ENCODE peak calls at places on chromosomes 11 and 22, in seven cellular contexts. X, C, L, J, G, Z and H are unnamed samples.

GRCh38 chr22:49551897-49552659 is 275.6 kb downstream of the BRD1 start:
- DNase-seq in Z (no peak), G (peak; percentile 14), J (no peak), C (no peak), L (no peak), X (no peak), H (no peak)

GRCh38 chr22:46936378-46936916 is 174.0 kb downstream of the TBC1D22A start:
- DNase-seq in Z (peak; percentile 48), X (no peak), L (no peak), C (no peak), J (no peak), G (no peak), H (no peak)

GRCh38 chr11:65884716-65885092 is 3.6 kb downstream of the FIBP start:
- DNase-seq in C (peak; percentile 78), J (peak; percentile 88), X (peak; percentile 62), Z (peak; percentile 61), L (no peak), G (peak; percentile 77), H (no peak)

GRCh38 chr11:94193288-94193687 is 64.6 kb downstream of the PANX1 start:
- DNase-seq in G (no peak), C (peak; percentile 67), X (peak; percentile 85), J (no peak), L (no peak), Z (peak; percentile 92), H (peak; percentile 45)

GRCh38 chr11:84890706-84891105 is 736.4 kb downstream of the DLG2 start:
- DNase-seq in G (no peak), C (peak; percentile 27), Z (peak; percentile 57), X (no peak), L (no peak), J (no peak), H (peak; percentile 37)

GRCh38 chr11:130160460-130161090 is 993 bp downstream of the ST14 start:
- DNase-seq in J (no peak), X (no peak), G (no peak), L (no peak), C (no peak), Z (no peak), H (no peak)

GRCh38 chr22:21043856-21044535 is 1.8 kb upstream of the LRRC74B start:
- DNase-seq in L (no peak), J (peak; percentile 15), Z (no peak), G (no peak), C (no peak), X (no peak), H (no peak)

GRCh38 chr11:115286614-115287013 is 217.6 kb downstream of the CADM1 start:
- DNase-seq in L (no peak), Z (no peak), X (no peak), G (no peak), C (no peak), J (no peak), H (no peak)

GRCh38 chr11:116990061-116990473 is 108.2 kb downstream of the SIK3 start:
- DNase-seq in L (no peak), G (peak; percentile 52), C (peak; percentile 87), J (no peak), Z (peak; percentile 97), X (peak; percentile 74), H (peak; percentile 79)

GRCh38 chr22:28985581-28986290 is 75.9 kb downstream of the C22orf31 start:
- DNase-seq in X (no peak), L (no peak), G (no peak), Z (peak; percentile 42), J (no peak), C (no peak), H (no peak)

GRCh38 chr22:30027169-30027568 is 53.1 kb upstream of the HORMAD2 start:
- DNase-seq in G (no peak), L (peak; percentile 13), X (no peak), C (no peak), J (no peak), Z (no peak), H (no peak)

GRCh38 chr11:67389477-67389876 is 2.3 kb upstream of the RAD9A start:
- DNase-seq in Z (no peak), J (peak; percentile 72), X (no peak), C (no peak), G (peak; percentile 83), L (no peak), H (no peak)

GRCh38 chr22:47213571-47214230 is 451.3 kb downstream of the TBC1D22A start:
- DNase-seq in G (peak; percentile 32), Z (no peak), L (peak; percentile 12), X (peak; percentile 3), C (no peak), J (peak; percentile 77), H (no peak)

GRCh38 chr22:42933783-42934144 is 76.7 kb upstream of the ARFGAP3 start:
- DNase-seq in J (no peak), X (peak; percentile 72), Z (peak; percentile 97), C (peak; percentile 96), L (no peak), G (no peak), H (peak; percentile 93)

GRCh38 chr11:115264278-115264677 is 239.9 kb downstream of the CADM1 start:
- DNase-seq in G (no peak), L (no peak), C (no peak), J (no peak), Z (no peak), X (no peak), H (no peak)

GRCh38 chr22:46797355-46797754 is 34.9 kb downstream of the TBC1D22A start:
- DNase-seq in Z (peak; percentile 29), J (no peak), C (peak; percentile 46), L (no peak), G (peak; percentile 49), X (peak; percentile 24), H (peak; percentile 39)

GRCh38 chr11:75760710-75761493 is 7.7 kb upstream of the DGAT2 start:
- DNase-seq in X (peak; percentile 50), L (no peak), J (no peak), C (peak; percentile 84), G (no peak), Z (peak; percentile 59), H (peak; percentile 53)

GRCh38 chr11:48148749-48149148 is 67.9 kb upstream of the OR4B1 start:
- DNase-seq in X (no peak), G (no peak), J (no peak), Z (peak; percentile 66), L (no peak), C (peak; percentile 39), H (no peak)

GRCh38 chr11:119480375-119481020 is 57.5 kb upstream of the THY1 start:
- DNase-seq in L (no peak), Z (no peak), G (peak; percentile 29), J (no peak), X (no peak), C (no peak), H (no peak)

GRCh38 chr22:46054091-46054877 is 77.3 kb upstream of the WNT7B start:
- DNase-seq in G (peak; percentile 21), J (peak; percentile 62), L (no peak), Z (peak; percentile 87), C (peak; percentile 78), X (peak; percentile 76), H (no peak)

GRCh38 chr11:36306888-36307287 is 10.8 kb downstream of the PRR5L start:
- DNase-seq in X (no peak), Z (peak; percentile 53), G (no peak), C (peak; percentile 78), J (peak; percentile 16), L (peak; percentile 27), H (no peak)

DNA sequence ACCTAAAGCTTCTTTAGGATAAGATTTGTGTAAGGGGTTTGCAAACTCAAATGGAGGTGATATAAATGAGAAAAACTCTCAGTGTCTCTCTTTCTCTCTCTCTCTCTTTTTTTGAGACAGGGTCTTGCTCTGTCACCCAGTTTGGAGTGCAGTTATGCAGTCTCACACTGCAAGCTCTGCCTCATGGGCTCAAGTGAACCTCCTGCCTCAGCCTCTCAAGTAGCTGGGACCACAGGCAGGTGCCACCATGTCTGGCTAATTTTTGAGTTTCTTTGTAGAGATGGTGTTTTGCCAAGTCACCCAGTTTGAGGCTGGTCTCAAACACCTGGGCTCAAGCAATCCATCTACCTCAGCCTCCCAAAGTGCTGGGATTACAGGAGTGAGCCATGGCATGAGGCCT is 2.9 kb downstream of the BIRC3 start:
- DNase-seq in J (no peak), G (no peak), C (no peak), L (no peak), Z (no peak), X (no peak), H (no peak)
- TF ChIP-seq CTCF in J (no peak), G (no peak), C (no peak), L (no peak), Z (no peak), X (no peak), H (no peak)

GRCh38 chr11:103970850-103971249 is 65.6 kb upstream of the DDI1 start:
- DNase-seq in L (no peak), J (no peak), G (no peak), X (no peak), C (no peak), Z (no peak), H (no peak)
- TF ChIP-seq CTCF in L (no peak), J (no peak), G (no peak), X (no peak), C (no peak), Z (no peak), H (no peak)

DNA sequence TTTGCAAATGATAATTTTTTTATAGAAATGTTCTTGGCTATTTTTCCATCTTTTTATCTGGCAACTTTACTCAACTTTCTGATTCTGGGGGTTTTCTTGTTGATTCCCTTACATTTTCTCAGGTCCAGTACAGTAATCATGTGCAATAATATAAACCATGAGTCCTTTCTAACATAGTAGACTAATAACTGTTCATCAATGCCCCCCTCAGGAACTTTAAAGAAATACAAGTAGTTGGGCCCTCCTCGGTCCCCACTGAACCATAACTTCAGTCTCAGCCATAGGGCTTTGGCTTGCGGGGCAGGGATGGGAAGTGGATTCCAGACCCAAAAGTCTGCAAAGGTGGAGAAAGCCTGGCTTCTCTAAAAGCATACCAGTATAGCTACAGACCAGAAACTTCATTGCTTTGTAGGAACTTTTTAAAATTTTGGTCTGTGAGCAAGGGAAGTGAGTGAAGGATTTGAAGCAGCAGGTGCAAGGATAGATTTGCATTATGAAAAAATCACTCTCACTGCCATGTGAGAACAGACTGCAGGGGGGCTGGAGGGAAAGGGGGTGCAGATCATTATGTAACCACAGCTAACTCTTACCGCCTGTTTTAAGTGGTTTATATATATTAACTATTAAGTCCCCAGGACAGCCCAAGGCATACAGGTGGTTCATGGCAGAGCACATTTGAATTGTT is 10.5 kb upstream of the TUB start:
- DNase-seq in Z (peak; percentile 22), C (peak; percentile 59), G (no peak), J (peak; percentile 70), L (peak; percentile 21), X (no peak), H (peak; percentile 44)
- TF ChIP-seq CTCF in Z (peak; percentile 47), C (peak; percentile 22), G (peak; percentile 44), J (no peak), L (peak; percentile 35), X (peak; percentile 36), H (peak; percentile 51)

DNA sequence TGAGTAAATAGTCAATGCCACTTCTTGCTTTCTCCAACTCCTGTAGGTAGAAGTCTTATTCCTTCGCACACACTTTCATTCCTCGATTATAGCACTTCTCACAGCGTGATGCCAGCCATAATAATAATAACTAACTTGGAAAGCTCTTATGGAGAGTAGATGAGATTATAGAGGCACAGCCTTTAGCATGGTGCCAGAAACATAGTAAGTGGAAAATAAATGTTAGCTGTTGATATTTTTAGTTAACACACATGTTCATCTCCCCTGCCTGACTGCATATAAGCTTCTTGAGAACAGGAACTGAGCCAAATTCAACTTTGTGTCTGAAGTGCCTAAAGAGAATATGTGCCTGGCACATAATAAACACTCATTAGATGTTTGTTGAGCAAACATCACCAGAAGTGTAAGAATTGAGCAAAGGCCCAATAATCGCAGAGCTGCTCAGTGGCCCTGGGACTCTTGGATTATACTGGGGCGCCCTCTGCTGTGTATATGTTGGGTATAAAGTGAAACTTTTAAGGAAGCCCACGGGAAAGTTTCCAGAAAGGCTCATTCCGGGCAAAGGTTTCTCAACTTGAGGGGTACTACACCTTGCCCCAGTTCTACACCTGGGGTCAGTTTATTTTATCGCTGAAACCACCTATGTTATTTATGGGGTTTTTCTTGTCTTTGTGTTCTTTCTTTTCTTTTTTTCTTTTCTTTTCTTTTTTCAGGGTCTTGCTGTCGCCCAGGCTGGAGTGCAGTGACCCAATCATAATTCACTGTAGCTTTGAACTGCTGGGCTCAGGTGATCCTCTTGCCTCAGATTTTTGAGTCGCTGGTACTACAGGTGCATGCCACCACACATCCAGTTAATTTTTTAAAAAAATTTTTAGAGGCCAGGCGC is 22.3 kb downstream of the SLN start:
- DNase-seq in X (peak; percentile 37), G (peak; percentile 78), L (peak; percentile 54), Z (peak; percentile 43), J (peak; percentile 58), C (peak; percentile 75), H (peak; percentile 76)
- TF ChIP-seq CTCF in X (peak; percentile 54), G (peak; percentile 86), L (peak; percentile 54), Z (peak; percentile 60), J (peak; percentile 41), C (peak; percentile 63), H (peak; percentile 73)